ENCODE peak calls at places on chromosomes 3 and 15, in ten cellular contexts. One of them, this sample, is unnamed.

GRCh38 chr3:141083831-141084624 is 32.9 kb downstream of the SPSB4 start:
- DNase-seq in hypothalamus: no peak
- DNase-seq in fibroblast of mammary gland: no peak
- DNase-seq in activated CD8-positive, alpha-beta memory T cell treated with anti-CD3 and anti-CD28 coated beads for 48 hours: no peak
- DNase-seq in GM06990: no peak
- DNase-seq in HT1080: no peak
- DNase-seq in Calu3: no peak
- DNase-seq in Daoy: no peak
- DNase-seq in psoas muscle: peak
- DNase-seq in body of pancreas: no peak
- DNase-seq in this sample: no peak

GRCh38 chr15:48244923-48245322 is 38.8 kb downstream of the SLC12A1 start:
- DNase-seq in Daoy: peak
- DNase-seq in body of pancreas: no peak
- DNase-seq in HT1080: peak
- DNase-seq in hypothalamus: no peak
- DNase-seq in Calu3: no peak
- DNase-seq in psoas muscle: no peak
- DNase-seq in GM06990: no peak
- DNase-seq in fibroblast of mammary gland: peak
- DNase-seq in activated CD8-positive, alpha-beta memory T cell treated with anti-CD3 and anti-CD28 coated beads for 48 hours: no peak
- DNase-seq in this sample: no peak

GRCh38 chr3:14431928-14432834 is 29.8 kb downstream of the SLC6A6 start:
- DNase-seq in GM06990: peak
- DNase-seq in HT1080: peak
- DNase-seq in hypothalamus: no peak
- DNase-seq in Calu3: peak
- DNase-seq in Daoy: peak
- DNase-seq in psoas muscle: peak
- DNase-seq in body of pancreas: peak
- DNase-seq in activated CD8-positive, alpha-beta memory T cell treated with anti-CD3 and anti-CD28 coated beads for 48 hours: peak
- DNase-seq in fibroblast of mammary gland: peak
- DNase-seq in this sample: peak

GRCh38 chr15:40948706-40949473 is 4.4 kb upstream of the CHAC1 start:
- DNase-seq in activated CD8-positive, alpha-beta memory T cell treated with anti-CD3 and anti-CD28 coated beads for 48 hours: no peak
- DNase-seq in psoas muscle: no peak
- DNase-seq in Calu3: no peak
- DNase-seq in Daoy: no peak
- DNase-seq in body of pancreas: no peak
- DNase-seq in GM06990: no peak
- DNase-seq in fibroblast of mammary gland: no peak
- DNase-seq in hypothalamus: no peak
- DNase-seq in HT1080: no peak
- DNase-seq in this sample: no peak

GRCh38 chr3:186241910-186242821 is 119.9 kb downstream of the DGKG start:
- DNase-seq in fibroblast of mammary gland: peak
- DNase-seq in body of pancreas: peak
- DNase-seq in GM06990: peak
- DNase-seq in psoas muscle: peak
- DNase-seq in Calu3: peak
- DNase-seq in activated CD8-positive, alpha-beta memory T cell treated with anti-CD3 and anti-CD28 coated beads for 48 hours: peak
- DNase-seq in hypothalamus: peak
- DNase-seq in Daoy: peak
- DNase-seq in HT1080: peak
- DNase-seq in this sample: no peak

GRCh38 chr15:77104155-77104554 is 33.2 kb upstream of the TSPAN3 start:
- DNase-seq in psoas muscle: no peak
- DNase-seq in HT1080: peak
- DNase-seq in fibroblast of mammary gland: peak
- DNase-seq in GM06990: no peak
- DNase-seq in Calu3: no peak
- DNase-seq in hypothalamus: no peak
- DNase-seq in activated CD8-positive, alpha-beta memory T cell treated with anti-CD3 and anti-CD28 coated beads for 48 hours: no peak
- DNase-seq in Daoy: no peak
- DNase-seq in body of pancreas: peak
- DNase-seq in this sample: no peak

GRCh38 chr15:78726870-78727551 is 84.3 kb downstream of the ADAMTS7 start:
- DNase-seq in Daoy: peak
- DNase-seq in body of pancreas: peak
- DNase-seq in psoas muscle: no peak
- DNase-seq in hypothalamus: no peak
- DNase-seq in HT1080: peak
- DNase-seq in Calu3: peak
- DNase-seq in fibroblast of mammary gland: peak
- DNase-seq in GM06990: no peak
- DNase-seq in activated CD8-positive, alpha-beta memory T cell treated with anti-CD3 and anti-CD28 coated beads for 48 hours: no peak
- DNase-seq in this sample: peak

GRCh38 chr3:4887177-4887576 is 92.1 kb upstream of the BHLHE40 start:
- DNase-seq in hypothalamus: no peak
- DNase-seq in body of pancreas: no peak
- DNase-seq in activated CD8-positive, alpha-beta memory T cell treated with anti-CD3 and anti-CD28 coated beads for 48 hours: no peak
- DNase-seq in GM06990: no peak
- DNase-seq in fibroblast of mammary gland: no peak
- DNase-seq in Calu3: no peak
- DNase-seq in Daoy: no peak
- DNase-seq in HT1080: no peak
- DNase-seq in psoas muscle: no peak
- DNase-seq in this sample: no peak

GRCh38 chr3:114799789-114800188 is 347.3 kb downstream of the ZBTB20 start:
- DNase-seq in Daoy: no peak
- DNase-seq in psoas muscle: no peak
- DNase-seq in GM06990: no peak
- DNase-seq in body of pancreas: no peak
- DNase-seq in Calu3: no peak
- DNase-seq in hypothalamus: no peak
- DNase-seq in fibroblast of mammary gland: peak
- DNase-seq in activated CD8-positive, alpha-beta memory T cell treated with anti-CD3 and anti-CD28 coated beads for 48 hours: no peak
- DNase-seq in HT1080: peak
- DNase-seq in this sample: no peak

GRCh38 chr3:17432237-17432636 is 310.2 kb downstream of the TBC1D5 start:
- DNase-seq in activated CD8-positive, alpha-beta memory T cell treated with anti-CD3 and anti-CD28 coated beads for 48 hours: no peak
- DNase-seq in psoas muscle: no peak
- DNase-seq in hypothalamus: no peak
- DNase-seq in Daoy: no peak
- DNase-seq in Calu3: no peak
- DNase-seq in fibroblast of mammary gland: peak
- DNase-seq in body of pancreas: no peak
- DNase-seq in HT1080: no peak
- DNase-seq in GM06990: no peak
- DNase-seq in this sample: no peak

GRCh38 chr15:47987908-47988532 is 132.8 kb upstream of the SLC24A5 start:
- DNase-seq in hypothalamus: no peak
- DNase-seq in activated CD8-positive, alpha-beta memory T cell treated with anti-CD3 and anti-CD28 coated beads for 48 hours: no peak
- DNase-seq in body of pancreas: peak
- DNase-seq in Daoy: peak
- DNase-seq in Calu3: peak
- DNase-seq in GM06990: no peak
- DNase-seq in fibroblast of mammary gland: peak
- DNase-seq in HT1080: peak
- DNase-seq in psoas muscle: no peak
- DNase-seq in this sample: no peak

GRCh38 chr15:42286445-42287029 is 13.3 kb upstream of the TMEM87A start:
- DNase-seq in fibroblast of mammary gland: no peak
- DNase-seq in body of pancreas: no peak
- DNase-seq in activated CD8-positive, alpha-beta memory T cell treated with anti-CD3 and anti-CD28 coated beads for 48 hours: no peak
- DNase-seq in HT1080: no peak
- DNase-seq in psoas muscle: no peak
- DNase-seq in hypothalamus: no peak
- DNase-seq in GM06990: no peak
- DNase-seq in Daoy: no peak
- DNase-seq in Calu3: no peak
- DNase-seq in this sample: no peak

GRCh38 chr3:146159616-146160232 is 1.3 kb downstream of the PLOD2 start:
- DNase-seq in Daoy: no peak
- DNase-seq in GM06990: no peak
- DNase-seq in Calu3: no peak
- DNase-seq in hypothalamus: no peak
- DNase-seq in HT1080: no peak
- DNase-seq in psoas muscle: no peak
- DNase-seq in fibroblast of mammary gland: no peak
- DNase-seq in activated CD8-positive, alpha-beta memory T cell treated with anti-CD3 and anti-CD28 coated beads for 48 hours: no peak
- DNase-seq in body of pancreas: no peak
- DNase-seq in this sample: no peak

GRCh38 chr3:142046320-142047020 is 102.9 kb downstream of the TFDP2 start:
- DNase-seq in hypothalamus: no peak
- DNase-seq in GM06990: no peak
- DNase-seq in Calu3: no peak
- DNase-seq in psoas muscle: no peak
- DNase-seq in Daoy: no peak
- DNase-seq in HT1080: no peak
- DNase-seq in activated CD8-positive, alpha-beta memory T cell treated with anti-CD3 and anti-CD28 coated beads for 48 hours: no peak
- DNase-seq in fibroblast of mammary gland: no peak
- DNase-seq in body of pancreas: no peak
- DNase-seq in this sample: no peak

GRCh38 chr15:40338921-40339620 is 1.7 kb downstream of the CCDC9B start:
- DNase-seq in activated CD8-positive, alpha-beta memory T cell treated with anti-CD3 and anti-CD28 coated beads for 48 hours: no peak
- DNase-seq in HT1080: peak
- DNase-seq in hypothalamus: no peak
- DNase-seq in fibroblast of mammary gland: peak
- DNase-seq in body of pancreas: peak
- DNase-seq in psoas muscle: peak
- DNase-seq in Daoy: peak
- DNase-seq in Calu3: peak
- DNase-seq in GM06990: no peak
- DNase-seq in this sample: no peak